ENCODE peak calls at places on chromosomes 7 and 10, in five cellular contexts. Q, W, T, R and G are unnamed samples.

GRCh38 chr7:37037286-37037685 is 313.0 kb upstream of the AOAH start:
- DNase-seq in Q (no peak), W (no peak), T (no peak), R (no peak), G (no peak)

GRCh38 chr10:89793649-89794254 is 92.4 kb downstream of the KIF20B start:
- DNase-seq in Q (peak), W (no peak), T (no peak), R (no peak), G (peak)

GRCh38 chr7:99141756-99142726 is 1.9 kb downstream of the SMURF1 start:
- DNase-seq in Q (peak), W (peak), T (peak), R (no peak), G (peak)

GRCh38 chr7:7148799-7149481 is 33.4 kb upstream of the C1GALT1 start:
- DNase-seq in Q (no peak), W (no peak), T (no peak), R (no peak), G (no peak)

GRCh38 chr10:72242675-72243074 is 26.6 kb upstream of the ASCC1 start:
- DNase-seq in Q (no peak), W (peak), T (peak), R (no peak), G (peak)

GRCh38 chr10:61078542-61078941 is 134.6 kb upstream of the RHOBTB1 start:
- DNase-seq in Q (no peak), W (peak), T (no peak), R (no peak), G (no peak)

GRCh38 chr10:125158528-125159485 is 1.6 kb downstream of the CTBP2 start:
- DNase-seq in Q (no peak), W (peak), T (peak), R (no peak), G (peak)

GRCh38 chr10:6491841-6492609 is 88.1 kb downstream of the PRKCQ start:
- DNase-seq in Q (no peak), W (no peak), T (no peak), R (no peak), G (no peak)